ENCODE peak calls at places on chromosomes 2 and 18, in four cellular contexts. One of them, this sample, is unnamed.

GRCh38 chr2:181411105-181411849 is 45.9 kb upstream of the ITGA4 start:
- DNase-seq in HCT116: no peak
- DNase-seq in GM23248: no peak
- DNase-seq in fibroblast of lung: no peak
- DNase-seq in this sample: no peak

GRCh38 chr18:58213445-58213844 is 169.4 kb downstream of the NEDD4L start:
- DNase-seq in HCT116: no peak
- DNase-seq in GM23248: peak
- DNase-seq in fibroblast of lung: peak
- DNase-seq in this sample: peak

GRCh38 chr2:112938904-112939303 is 27.9 kb downstream of the IL37 start:
- DNase-seq in HCT116: peak
- DNase-seq in GM23248: peak
- DNase-seq in fibroblast of lung: peak
- DNase-seq in this sample: peak

GRCh38 chr2:175815537-175815936 is 186.5 kb downstream of the LNPK start:
- DNase-seq in HCT116: no peak
- DNase-seq in GM23248: peak
- DNase-seq in fibroblast of lung: peak
- DNase-seq in this sample: peak

GRCh38 chr18:12659904-12660605 is 2.1 kb upstream of the SPIRE1 start:
- DNase-seq in HCT116: peak
- DNase-seq in GM23248: peak
- DNase-seq in fibroblast of lung: peak
- DNase-seq in this sample: peak

GRCh38 chr2:131366643-131367042 is 2.7 kb upstream of the RAB6D start:
- DNase-seq in HCT116: no peak
- DNase-seq in GM23248: no peak
- DNase-seq in fibroblast of lung: no peak
- DNase-seq in this sample: no peak

GRCh38 chr2:28408764-28409599 is 16.3 kb downstream of the FOSL2 start:
- DNase-seq in HCT116: peak
- DNase-seq in GM23248: peak
- DNase-seq in fibroblast of lung: peak
- DNase-seq in this sample: peak

GRCh38 chr2:240161087-240161750 is 20.8 kb upstream of the OTOS start:
- DNase-seq in HCT116: no peak
- DNase-seq in GM23248: no peak
- DNase-seq in fibroblast of lung: no peak
- DNase-seq in this sample: no peak

GRCh38 chr18:35117951-35118411 is 76.8 kb downstream of the MAPRE2 start:
- DNase-seq in HCT116: no peak
- DNase-seq in GM23248: peak
- DNase-seq in fibroblast of lung: peak
- DNase-seq in this sample: no peak

GRCh38 chr2:109428281-109428680 is 185.5 kb downstream of the SEPTIN10 start:
- DNase-seq in HCT116: no peak
- DNase-seq in GM23248: no peak
- DNase-seq in fibroblast of lung: no peak
- DNase-seq in this sample: no peak

GRCh38 chr2:216923706-216924105 is 63.8 kb upstream of the TNP1 start:
- DNase-seq in HCT116: no peak
- DNase-seq in GM23248: no peak
- DNase-seq in fibroblast of lung: no peak
- DNase-seq in this sample: no peak

GRCh38 chr18:8703181-8703638 is 2.1 kb upstream of the MTCL1 start:
- DNase-seq in HCT116: no peak
- DNase-seq in GM23248: no peak
- DNase-seq in fibroblast of lung: no peak
- DNase-seq in this sample: no peak

GRCh38 chr18:45103319-45104070 is 422.8 kb downstream of the SETBP1 start:
- DNase-seq in HCT116: no peak
- DNase-seq in GM23248: no peak
- DNase-seq in fibroblast of lung: no peak
- DNase-seq in this sample: no peak

GRCh38 chr2:15043336-15044058 is 411.0 kb downstream of the LRATD1 start:
- DNase-seq in HCT116: no peak
- DNase-seq in GM23248: no peak
- DNase-seq in fibroblast of lung: peak
- DNase-seq in this sample: no peak

GRCh38 chr2:207419331-207419730 is 110.4 kb upstream of the CREB1 start:
- DNase-seq in HCT116: no peak
- DNase-seq in GM23248: no peak
- DNase-seq in fibroblast of lung: no peak
- DNase-seq in this sample: no peak

GRCh38 chr2:207416111-207416510 is 113.7 kb upstream of the CREB1 start:
- DNase-seq in HCT116: no peak
- DNase-seq in GM23248: peak
- DNase-seq in fibroblast of lung: peak
- DNase-seq in this sample: no peak

GRCh38 chr2:207413376-207413907 is 116.3 kb upstream of the CREB1 start:
- DNase-seq in HCT116: no peak
- DNase-seq in GM23248: no peak
- DNase-seq in fibroblast of lung: no peak
- DNase-seq in this sample: no peak

GRCh38 chr2:207418422-207418821 is 111.3 kb upstream of the CREB1 start:
- DNase-seq in HCT116: no peak
- DNase-seq in GM23248: no peak
- DNase-seq in fibroblast of lung: no peak
- DNase-seq in this sample: no peak

DNA sequence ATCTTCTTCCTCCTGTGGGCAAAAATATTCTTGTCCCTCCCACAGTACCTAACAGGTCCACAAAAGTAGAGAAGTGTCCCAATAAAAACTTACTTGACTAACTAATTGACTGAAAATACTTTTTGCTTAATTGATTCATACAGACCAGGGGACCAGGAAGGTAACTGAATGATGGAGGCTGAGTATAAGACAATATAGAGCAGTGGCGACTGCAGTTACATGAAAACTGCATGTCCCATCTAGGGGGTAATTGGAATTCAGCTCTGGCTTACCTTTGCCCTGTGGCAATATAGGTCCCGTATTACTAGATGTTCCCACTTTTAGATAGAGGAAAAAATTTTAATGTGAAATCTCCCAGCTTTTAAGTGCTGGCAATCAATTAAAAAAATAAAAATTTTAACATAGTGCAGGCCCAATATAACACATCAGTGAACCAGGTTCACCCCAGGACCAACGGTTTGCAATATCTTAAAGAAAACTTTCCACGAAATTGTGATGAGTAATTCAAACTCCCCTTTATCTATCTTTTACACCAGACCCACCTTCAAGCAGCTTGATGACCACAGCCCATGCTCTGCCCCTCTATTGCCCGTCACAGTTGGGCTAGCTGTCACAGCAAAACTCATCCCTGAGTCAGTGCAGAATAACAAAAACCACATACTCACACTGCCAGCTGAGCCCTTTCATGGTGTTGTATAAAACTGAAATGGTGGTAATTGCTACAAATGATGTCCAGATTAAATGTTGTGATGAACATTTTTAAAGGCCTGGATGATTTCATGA is 112.6 kb upstream of the CREB1 start:
- DNase-seq in HCT116: no peak
- DNase-seq in GM23248: peak
- DNase-seq in fibroblast of lung: peak
- DNase-seq in this sample: peak
- H3K9ac ChIP-seq in HCT116: no peak
- H3K9ac ChIP-seq in GM23248: no peak
- H3K9ac ChIP-seq in fibroblast of lung: no peak
- H3K9ac ChIP-seq in this sample: no peak

GRCh38 chr18:31099490-31100230 is 2.6 kb downstream of the DSC2 start:
- DNase-seq in HCT116: no peak
- DNase-seq in GM23248: no peak
- DNase-seq in fibroblast of lung: no peak
- DNase-seq in this sample: peak

GRCh38 chr18:31102941-31103340 is 720 bp upstream of the DSC2 start:
- DNase-seq in HCT116: no peak
- DNase-seq in GM23248: no peak
- DNase-seq in fibroblast of lung: no peak
- DNase-seq in this sample: peak

GRCh38 chr18:31100598-31101147 is 1.5 kb downstream of the DSC2 start:
- DNase-seq in HCT116: no peak
- DNase-seq in GM23248: no peak
- DNase-seq in fibroblast of lung: no peak
- DNase-seq in this sample: peak

GRCh38 chr18:31102020-31102684 is at the start of gene DSC2:
- DNase-seq in HCT116: no peak
- DNase-seq in GM23248: no peak
- DNase-seq in fibroblast of lung: peak
- DNase-seq in this sample: peak

GRCh38 chr18:31101148-31102019 is 837 bp downstream of the DSC2 start:
- DNase-seq in HCT116: no peak
- DNase-seq in GM23248: no peak
- DNase-seq in fibroblast of lung: peak
- DNase-seq in this sample: peak
- TF ChIP-seq EZH2 in HCT116: no peak
- TF ChIP-seq EZH2 in GM23248: no peak
- TF ChIP-seq EZH2 in fibroblast of lung: no peak
- TF ChIP-seq EZH2 in this sample: no peak

DNA sequence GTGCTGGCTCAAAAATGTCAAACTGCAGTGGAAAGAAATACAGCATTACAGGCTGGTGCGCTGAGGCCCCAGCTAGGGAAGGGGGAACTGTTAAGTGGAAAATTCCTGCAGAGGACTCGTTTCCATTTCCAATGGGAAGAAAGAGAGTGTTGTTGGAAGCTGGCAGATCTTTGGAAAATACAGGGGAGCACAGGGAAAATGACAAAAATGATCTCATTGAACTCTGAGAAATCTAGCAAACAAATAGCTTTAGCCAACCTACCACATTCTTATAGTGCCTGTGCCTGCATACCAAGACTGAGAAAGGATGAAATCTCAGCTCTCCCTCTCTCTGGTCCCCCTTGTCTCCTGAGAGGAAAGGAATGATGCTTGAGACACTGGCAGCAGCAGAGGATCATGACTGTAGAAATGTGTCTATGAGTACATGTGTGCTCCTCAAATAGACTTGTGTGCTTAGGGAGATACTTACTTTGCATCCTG is 632.5 kb downstream of the NYAP2 start:
- DNase-seq in HCT116: no peak
- DNase-seq in GM23248: peak
- DNase-seq in fibroblast of lung: peak
- DNase-seq in this sample: peak
- H3K9ac ChIP-seq in HCT116: peak
- H3K9ac ChIP-seq in GM23248: peak
- H3K9ac ChIP-seq in fibroblast of lung: no peak
- H3K9ac ChIP-seq in this sample: peak

GRCh38 chr18:905307-905947 is 756 bp downstream of the ADCYAP1 start:
- DNase-seq in HCT116: no peak
- DNase-seq in GM23248: no peak
- DNase-seq in fibroblast of lung: no peak
- DNase-seq in this sample: no peak

GRCh38 chr18:907171-907879 is 2.7 kb downstream of the ADCYAP1 start:
- DNase-seq in HCT116: no peak
- DNase-seq in GM23248: peak
- DNase-seq in fibroblast of lung: no peak
- DNase-seq in this sample: no peak

GRCh38 chr18:904135-905090 is at the start of gene ADCYAP1:
- DNase-seq in HCT116: no peak
- DNase-seq in GM23248: peak
- DNase-seq in fibroblast of lung: peak
- DNase-seq in this sample: no peak

GRCh38 chr18:906416-907170 is 1.9 kb downstream of the ADCYAP1 start:
- DNase-seq in HCT116: no peak
- DNase-seq in GM23248: peak
- DNase-seq in fibroblast of lung: no peak
- DNase-seq in this sample: no peak

GRCh38 chr18:905948-906415 is 1.3 kb downstream of the ADCYAP1 start:
- DNase-seq in HCT116: no peak
- DNase-seq in GM23248: no peak
- DNase-seq in fibroblast of lung: no peak
- DNase-seq in this sample: no peak
- TF ChIP-seq EZH2 in HCT116: no peak
- TF ChIP-seq EZH2 in GM23248: peak
- TF ChIP-seq EZH2 in fibroblast of lung: no peak
- TF ChIP-seq EZH2 in this sample: peak

DNA sequence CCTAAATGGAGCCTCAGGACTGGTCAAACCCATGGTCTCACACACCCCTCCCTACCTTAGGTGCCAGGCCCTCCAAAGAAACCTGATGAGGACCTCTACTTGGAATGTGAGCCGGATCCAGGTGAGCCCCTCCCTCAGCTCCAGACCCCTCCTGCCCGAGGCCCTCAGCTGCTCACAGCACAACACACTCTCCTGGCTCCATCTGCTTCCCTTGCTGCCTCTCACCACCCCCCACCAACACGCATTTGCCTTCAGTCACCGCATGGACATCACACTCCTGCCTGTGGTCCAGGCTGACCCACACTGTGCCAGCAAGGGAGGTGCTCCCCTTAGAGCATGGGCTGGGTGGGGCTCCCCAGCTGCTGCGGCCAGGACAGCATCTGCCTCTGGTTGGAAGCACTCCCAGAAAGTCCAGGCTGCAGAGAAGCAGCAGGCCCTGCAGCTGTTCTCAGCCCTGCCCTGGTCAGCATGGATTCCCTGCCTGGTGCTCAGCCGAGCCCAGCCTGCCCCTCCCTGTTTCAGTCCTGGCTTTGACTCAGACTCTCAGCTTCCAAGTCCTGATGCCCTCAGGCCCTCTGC is 15.1 kb downstream of the SH2D6 start:
- DNase-seq in HCT116: no peak
- DNase-seq in GM23248: peak
- DNase-seq in fibroblast of lung: peak
- DNase-seq in this sample: peak
- H3K9ac ChIP-seq in HCT116: no peak
- H3K9ac ChIP-seq in GM23248: no peak
- H3K9ac ChIP-seq in fibroblast of lung: no peak
- H3K9ac ChIP-seq in this sample: no peak

DNA sequence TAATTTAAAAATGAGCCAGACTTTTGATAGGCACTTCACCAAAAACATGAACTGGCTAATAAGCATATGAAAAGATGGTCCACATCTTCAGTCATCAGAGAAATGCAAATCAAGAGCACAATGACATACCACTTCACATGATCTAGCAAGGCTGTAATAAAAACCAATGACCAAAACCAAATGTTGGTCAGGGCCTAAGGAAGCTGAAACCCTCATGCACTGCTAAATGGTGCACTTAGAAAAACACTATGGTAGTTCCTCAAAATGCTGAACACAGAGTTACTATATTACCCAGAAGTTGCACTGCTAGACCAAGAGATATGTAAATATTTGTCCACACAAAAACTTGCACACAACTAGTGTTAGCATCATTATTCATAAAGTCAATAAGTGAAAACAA is 504.9 kb upstream of the SOX11 start:
- DNase-seq in HCT116: no peak
- DNase-seq in GM23248: no peak
- DNase-seq in fibroblast of lung: no peak
- DNase-seq in this sample: no peak
- TF ChIP-seq EZH2 in HCT116: no peak
- TF ChIP-seq EZH2 in GM23248: no peak
- TF ChIP-seq EZH2 in fibroblast of lung: no peak
- TF ChIP-seq EZH2 in this sample: no peak

GRCh38 chr2:223692227-223692947 is 90.2 kb upstream of the SCG2 start:
- DNase-seq in HCT116: peak
- DNase-seq in GM23248: peak
- DNase-seq in fibroblast of lung: peak
- DNase-seq in this sample: peak
- H3K9ac ChIP-seq in HCT116: peak
- H3K9ac ChIP-seq in GM23248: no peak
- H3K9ac ChIP-seq in fibroblast of lung: no peak
- H3K9ac ChIP-seq in this sample: no peak

GRCh38 chr2:118224144-118224887 is 136.0 kb downstream of the INSIG2 start:
- DNase-seq in HCT116: no peak
- DNase-seq in GM23248: peak
- DNase-seq in fibroblast of lung: peak
- DNase-seq in this sample: no peak
- TF ChIP-seq EZH2 in HCT116: no peak
- TF ChIP-seq EZH2 in GM23248: no peak
- TF ChIP-seq EZH2 in fibroblast of lung: peak
- TF ChIP-seq EZH2 in this sample: no peak

This sample was measured in mammary epithelial cell.